ENCODE peak calls at places on chromosome 1, in eight cellular contexts. X, Y, F, H, E, S, D and C are unnamed samples.

GRCh38 chr1:205314986-205315618 is 6.4 kb downstream of the NUAK2 start:
- DNase-seq in X (no peak), E (no peak), S (no peak), H (no peak), Y (no peak), D (no peak), F (no peak), C (no peak)

GRCh38 chr1:206909167-206909882 is 12.1 kb downstream of the IL24 start:
- DNase-seq in E (no peak), F (peak; percentile 96), D (peak; percentile 66), X (peak; percentile 49), Y (peak; percentile 60), S (peak; percentile 83), H (no peak), C (peak; percentile 39)

GRCh38 chr1:15027515-15027948 is 126.0 kb upstream of the TMEM51 start:
- DNase-seq in F (peak; percentile 73), D (peak; percentile 82), S (peak; percentile 82), E (peak; percentile 82), X (peak; percentile 70), H (peak; percentile 22), Y (no peak), C (peak; percentile 89)

GRCh38 chr1:25204797-25205441 is 27.4 kb downstream of the SYF2 start:
- DNase-seq in X (peak; percentile 50), F (no peak), Y (no peak), H (peak; percentile 38), E (no peak), D (no peak), S (peak; percentile 83), C (no peak)

GRCh38 chr1:1432951-1433803 is 2.3 kb upstream of the VWA1 start:
- DNase-seq in H (no peak), F (peak; percentile 93), S (peak; percentile 71), X (no peak), Y (no peak), E (no peak), D (peak; percentile 92), C (no peak)

GRCh38 chr1:153748903-153749302 is 21.1 kb downstream of the INTS3 start:
- DNase-seq in X (no peak), S (no peak), Y (no peak), E (no peak), F (no peak), H (no peak), D (no peak), C (no peak)

GRCh38 chr1:179083533-179083932 is 1.7 kb downstream of the TOR3A start:
- DNase-seq in F (no peak), X (no peak), Y (no peak), E (no peak), D (no peak), H (no peak), S (no peak), C (no peak)

GRCh38 chr1:154775559-154776338 is 94.3 kb downstream of the KCNN3 start:
- DNase-seq in S (no peak), X (no peak), D (no peak), Y (no peak), F (no peak), H (no peak), E (no peak), C (no peak)

GRCh38 chr1:207659545-207660148 is 14.7 kb downstream of the CR1L start:
- DNase-seq in D (no peak), E (no peak), F (peak; percentile 50), X (no peak), S (no peak), H (no peak), Y (no peak), C (no peak)

GRCh38 chr1:179103999-179104398 is 22.1 kb downstream of the TOR3A start:
- DNase-seq in Y (no peak), S (no peak), D (no peak), F (no peak), H (no peak), X (no peak), E (no peak), C (no peak)

GRCh38 chr1:170063109-170063826 is 11.2 kb downstream of the KIFAP3 start:
- DNase-seq in F (no peak), D (no peak), E (no peak), X (no peak), S (no peak), Y (no peak), H (peak; percentile 65), C (no peak)

GRCh38 chr1:6747679-6748078 is 37.6 kb upstream of the CAMTA1 start:
- DNase-seq in H (no peak), E (no peak), D (no peak), Y (no peak), X (no peak), F (no peak), S (no peak), C (no peak)

GRCh38 chr1:150192012-150192411 is 42.3 kb downstream of the PLEKHO1 start:
- DNase-seq in S (no peak), H (no peak), Y (no peak), D (no peak), E (peak; percentile 60), X (peak; percentile 45), F (no peak), C (no peak)

GRCh38 chr1:201468844-201469644 is at the start of gene PHLDA3:
- DNase-seq in S (peak; percentile 89), E (peak; percentile 97), F (peak; percentile 79), D (peak; percentile 84), Y (peak; percentile 23), H (no peak), X (peak; percentile 94), C (peak; percentile 90)
- TF ChIP-seq CTCF in S (no peak), E (no peak), F (no peak), D (no peak), Y (no peak), H (no peak), X (no peak), C (no peak)

GRCh38 chr1:37561794-37562132 is 5.0 kb downstream of the DNALI1 start:
- DNase-seq in D (no peak), Y (no peak), H (peak; percentile 35), F (no peak), S (peak; percentile 66), E (no peak), X (peak; percentile 55), C (no peak)
- TF ChIP-seq CTCF in D (peak; percentile 35), Y (peak; percentile 58), H (peak; percentile 89), F (peak; percentile 33), S (peak; percentile 84), E (peak; percentile 16), X (peak; percentile 79), C (peak; percentile 17)

GRCh38 chr1:167797005-167797404 is 75.2 kb downstream of the MPZL1 start:
- DNase-seq in D (peak; percentile 87), X (peak; percentile 97), H (no peak), E (peak; percentile 95), S (peak; percentile 84), F (peak; percentile 28), Y (no peak), C (no peak)
- TF ChIP-seq CTCF in D (no peak), X (no peak), H (no peak), E (no peak), S (no peak), F (no peak), Y (no peak), C (no peak)

DNA sequence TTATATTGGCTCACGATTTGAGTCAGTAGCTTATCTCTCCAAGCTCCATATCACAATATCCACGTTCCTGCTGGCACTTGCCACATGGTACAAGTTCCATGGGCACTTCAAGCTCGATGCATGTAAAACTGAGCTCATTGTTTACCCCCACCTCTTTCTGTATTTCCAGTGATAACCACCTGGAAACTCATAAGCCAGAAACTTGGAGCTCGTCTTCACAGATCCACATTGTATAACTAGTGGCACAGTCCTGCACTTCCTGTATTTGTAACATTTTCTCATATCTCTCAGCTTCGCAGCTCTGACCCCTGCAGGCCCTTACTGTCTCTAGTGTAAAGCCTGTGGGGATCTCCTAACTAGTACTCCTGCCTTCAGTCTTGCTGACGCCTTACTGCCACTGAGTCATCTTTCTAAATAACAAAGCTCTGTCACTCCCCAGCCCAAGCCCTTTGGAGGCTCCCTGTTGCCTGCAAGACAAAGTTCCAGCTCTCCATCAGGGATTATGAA is 6.5 kb upstream of the C2CD4D start:
- DNase-seq in D (peak; percentile 15), X (peak; percentile 30), Y (no peak), E (no peak), S (peak; percentile 33), F (no peak), H (peak; percentile 24), C (no peak)
- TF ChIP-seq CTCF in D (no peak), X (no peak), Y (no peak), E (no peak), S (no peak), F (no peak), H (no peak), C (no peak)

GRCh38 chr1:187476671-187477070 is 647.9 kb downstream of the PLA2G4A start:
- DNase-seq in D (no peak), F (no peak), H (no peak), E (no peak), Y (no peak), S (peak; percentile 27), X (no peak), C (no peak)
- TF ChIP-seq CTCF in D (peak; percentile 39), F (no peak), H (peak; percentile 53), E (no peak), Y (no peak), S (peak; percentile 44), X (no peak), C (peak; percentile 33)

DNA sequence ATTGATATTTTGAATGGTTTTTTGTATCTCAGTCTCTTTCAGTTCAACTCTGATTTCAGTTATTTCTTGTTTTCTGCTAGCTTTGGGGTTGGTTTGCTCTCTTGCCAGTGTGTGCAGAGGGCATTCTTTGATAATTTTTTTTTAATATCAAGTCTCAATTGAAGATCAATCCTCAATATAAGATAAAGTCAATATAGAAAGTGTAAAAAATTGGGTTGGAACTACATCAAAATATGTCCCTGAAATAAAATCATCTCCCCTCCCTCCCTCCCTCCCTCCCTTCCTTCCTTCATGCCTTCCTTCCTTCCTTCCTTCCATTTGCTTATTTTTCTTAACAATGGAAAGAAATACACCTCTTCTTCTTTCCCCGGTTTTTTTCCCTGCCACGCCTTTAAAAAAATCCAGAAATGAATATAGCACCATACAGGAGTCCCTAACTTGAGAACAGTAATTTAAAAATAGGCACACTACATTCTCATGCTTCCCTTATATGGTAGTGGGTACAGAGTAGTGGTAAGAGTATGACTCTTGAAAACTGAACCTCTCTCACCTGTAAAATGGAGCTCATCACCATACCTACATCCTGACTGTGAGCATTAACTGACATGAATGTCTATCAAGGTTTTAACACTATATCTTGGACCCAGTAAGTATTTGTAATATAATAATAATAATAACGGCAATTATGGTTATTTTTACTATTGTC is 221.9 kb downstream of the GIPC2 start:
- DNase-seq in X (no peak), H (no peak), Y (no peak), F (no peak), S (no peak), D (no peak), E (no peak), C (no peak)
- TF ChIP-seq CTCF in X (no peak), H (no peak), Y (no peak), F (no peak), S (no peak), D (no peak), E (no peak), C (no peak)

GRCh38 chr1:33050221-33051076 is 13.8 kb upstream of the AK2 start:
- DNase-seq in F (no peak), S (peak; percentile 23), D (no peak), H (peak; percentile 72), E (no peak), X (peak; percentile 98), Y (no peak), C (no peak)
- TF ChIP-seq CTCF in F (no peak), S (no peak), D (no peak), H (peak; percentile 53), E (no peak), X (no peak), Y (no peak), C (no peak)